ENCODE peak calls at places on chromosome 1, in five cellular contexts. One of them, this sample, is unnamed.

GRCh38 chr1:162670928-162671663 is 38.8 kb downstream of the DDR2 start:
- DNase-seq in neuronal stem cell: no peak
- DNase-seq in H9: no peak
- DNase-seq in trophoblast cell: no peak
- DNase-seq in IMR-90: peak; percentile 77
- DNase-seq in this sample: peak; percentile 60

GRCh38 chr1:90854559-90854958 is 137.5 kb upstream of the BARHL2 start:
- DNase-seq in IMR-90: no peak
- DNase-seq in neuronal stem cell: no peak
- DNase-seq in H9: no peak
- DNase-seq in trophoblast cell: no peak
- DNase-seq in this sample: no peak

GRCh38 chr1:241847540-241847795 is 536 bp upstream of the EXO1 start:
- DNase-seq in IMR-90: no peak
- DNase-seq in trophoblast cell: no peak
- DNase-seq in neuronal stem cell: no peak
- DNase-seq in H9: no peak
- DNase-seq in this sample: no peak

GRCh38 chr1:98034505-98034904 is 113.7 kb upstream of the DPYD start:
- DNase-seq in trophoblast cell: no peak
- DNase-seq in IMR-90: peak; percentile 59
- DNase-seq in neuronal stem cell: no peak
- DNase-seq in H9: no peak
- DNase-seq in this sample: no peak

GRCh38 chr1:222168621-222169020 is 379.3 kb downstream of the HHIPL2 start:
- DNase-seq in trophoblast cell: no peak
- DNase-seq in neuronal stem cell: no peak
- DNase-seq in H9: no peak
- DNase-seq in IMR-90: no peak
- DNase-seq in this sample: no peak

GRCh38 chr1:67596674-67597073 is 88.3 kb upstream of the GADD45A start:
- DNase-seq in trophoblast cell: no peak
- DNase-seq in H9: no peak
- DNase-seq in IMR-90: no peak
- DNase-seq in neuronal stem cell: no peak
- DNase-seq in this sample: no peak

GRCh38 chr1:175072131-175072941 is 4.7 kb downstream of the TNN start:
- DNase-seq in neuronal stem cell: no peak
- DNase-seq in H9: peak; percentile 44
- DNase-seq in trophoblast cell: no peak
- DNase-seq in IMR-90: peak; percentile 74
- DNase-seq in this sample: peak; percentile 50

GRCh38 chr1:77037990-77038389 is 170.7 kb downstream of the ST6GALNAC5 start:
- DNase-seq in IMR-90: no peak
- DNase-seq in trophoblast cell: no peak
- DNase-seq in H9: no peak
- DNase-seq in neuronal stem cell: no peak
- DNase-seq in this sample: no peak

GRCh38 chr1:165645654-165646366 is 14.8 kb downstream of the MGST3 start:
- DNase-seq in neuronal stem cell: no peak
- DNase-seq in trophoblast cell: no peak
- DNase-seq in IMR-90: no peak
- DNase-seq in H9: no peak
- DNase-seq in this sample: no peak

GRCh38 chr1:65990161-65990560 is 197.5 kb downstream of the PDE4B start:
- DNase-seq in H9: no peak
- DNase-seq in trophoblast cell: no peak
- DNase-seq in neuronal stem cell: no peak
- DNase-seq in IMR-90: no peak
- DNase-seq in this sample: no peak

GRCh38 chr1:225465793-225466517 is 38.1 kb upstream of the LBR start:
- DNase-seq in trophoblast cell: no peak
- DNase-seq in neuronal stem cell: no peak
- DNase-seq in H9: no peak
- DNase-seq in IMR-90: no peak
- DNase-seq in this sample: no peak

DNA sequence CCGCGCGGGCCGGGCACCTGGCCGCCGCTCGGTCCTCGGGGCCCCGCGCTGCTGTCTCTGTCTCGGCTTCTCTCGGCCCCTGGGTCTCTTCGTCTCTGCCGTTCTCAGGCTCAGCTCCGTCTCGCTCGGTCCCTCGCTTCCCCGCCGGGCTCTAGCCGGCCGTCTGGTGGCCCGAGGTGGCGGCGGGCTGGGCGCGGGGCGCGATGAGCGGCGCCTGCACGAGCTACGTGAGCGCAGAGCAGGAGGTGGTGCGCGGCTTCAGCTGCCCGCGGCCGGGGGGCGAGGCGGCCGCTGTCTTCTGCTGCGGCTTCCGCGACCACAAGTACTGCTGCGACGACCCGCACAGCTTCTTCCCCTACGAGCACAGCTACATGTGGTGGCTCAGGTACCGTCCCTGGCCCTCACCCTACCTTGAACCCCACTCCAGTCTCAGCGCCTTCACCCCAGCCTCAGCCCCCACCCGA is 355 bp downstream of the SHISAL2A start:
- DNase-seq in IMR-90: no peak
- DNase-seq in H9: peak; percentile 59
- DNase-seq in neuronal stem cell: peak; percentile 31
- DNase-seq in trophoblast cell: no peak
- DNase-seq in this sample: no peak
- H4K91ac ChIP-seq in IMR-90: no peak overlapping the region
- H4K91ac ChIP-seq in H9: no peak overlapping the region
- H4K91ac ChIP-seq in neuronal stem cell: no peak overlapping the region
- H4K91ac ChIP-seq in trophoblast cell: peak overlapping the region; percentile 78
- H4K91ac ChIP-seq in this sample: peak overlapping the region; percentile 18

DNA sequence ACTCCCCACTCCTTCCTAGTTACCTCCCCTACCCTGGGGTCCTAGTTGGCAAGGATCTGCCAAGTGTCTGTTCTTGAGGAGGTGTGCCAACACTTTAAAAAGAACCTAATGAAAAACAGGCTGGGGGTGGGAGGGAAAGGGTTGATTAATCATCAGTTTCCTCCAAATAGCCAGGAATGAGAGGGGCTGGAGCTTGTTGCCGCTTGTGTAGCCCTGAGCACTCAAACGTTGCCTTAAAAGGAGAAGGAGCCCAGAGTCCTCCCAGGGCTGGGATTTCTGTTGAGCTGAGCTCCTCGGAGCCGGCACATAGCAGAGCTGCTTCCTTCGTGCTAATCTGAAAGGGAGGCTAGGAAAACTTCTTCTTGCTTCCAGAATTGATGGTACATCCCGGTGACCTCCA is 15.9 kb downstream of the SHISA4 start:
- DNase-seq in H9: no peak
- DNase-seq in neuronal stem cell: no peak
- DNase-seq in IMR-90: peak; percentile 94
- DNase-seq in trophoblast cell: no peak
- DNase-seq in this sample: peak; percentile 86
- H3K9ac ChIP-seq in H9: no peak overlapping the region
- H3K9ac ChIP-seq in neuronal stem cell: no peak overlapping the region
- H3K9ac ChIP-seq in IMR-90: peak overlapping the region; percentile 89
- H3K9ac ChIP-seq in trophoblast cell: no peak overlapping the region
- H3K9ac ChIP-seq in this sample: peak overlapping the region; percentile 83

DNA sequence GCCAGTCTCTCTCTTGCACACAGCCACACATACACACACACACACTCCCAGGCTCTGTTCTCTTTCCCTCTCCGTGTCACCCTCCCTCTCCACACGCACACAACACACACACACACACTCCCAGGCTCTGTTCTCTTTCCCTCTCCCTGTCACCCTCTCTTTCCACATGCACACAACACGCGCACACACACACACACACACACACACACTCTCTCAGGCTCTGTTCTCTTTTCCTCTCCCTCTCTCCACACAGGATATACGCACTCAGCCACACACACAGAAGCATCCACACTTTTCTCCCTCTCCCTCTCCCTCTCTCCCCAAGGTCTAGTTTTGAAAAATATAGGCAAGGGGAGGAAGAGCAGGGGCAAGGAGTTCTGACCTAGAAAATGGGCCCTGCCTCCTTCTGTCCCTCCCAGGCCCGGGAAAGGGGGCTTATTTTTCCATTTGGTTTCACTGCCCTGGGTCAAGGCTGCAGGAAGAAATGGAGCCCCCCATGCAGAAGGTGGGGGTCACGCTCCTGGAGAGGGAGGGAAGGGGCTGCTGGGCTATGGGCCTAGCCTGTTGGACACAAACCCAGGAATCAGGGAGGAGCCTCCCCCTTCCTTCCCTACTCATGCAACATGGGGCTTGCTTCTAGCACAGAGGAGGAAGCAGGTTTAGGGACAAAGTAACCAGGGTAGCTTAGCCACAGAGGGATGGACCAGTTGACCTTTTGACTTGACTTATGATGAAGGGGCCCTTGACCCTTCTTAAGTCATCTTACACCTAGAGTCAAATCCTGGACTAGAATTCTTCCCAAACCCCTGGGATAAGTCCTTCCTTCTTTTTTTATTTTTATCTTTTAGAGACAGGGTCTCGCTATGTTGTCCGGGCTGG is 70.3 kb upstream of the SSBP3 start:
- DNase-seq in neuronal stem cell: no peak
- DNase-seq in IMR-90: no peak
- DNase-seq in H9: no peak
- DNase-seq in trophoblast cell: no peak
- DNase-seq in this sample: peak; percentile 91
- H4K91ac ChIP-seq in neuronal stem cell: peak overlapping the region; percentile 49
- H4K91ac ChIP-seq in IMR-90: no peak overlapping the region
- H4K91ac ChIP-seq in H9: no peak overlapping the region
- H4K91ac ChIP-seq in trophoblast cell: peak overlapping the region; percentile 6
- H4K91ac ChIP-seq in this sample: peak overlapping the region; percentile 73

DNA sequence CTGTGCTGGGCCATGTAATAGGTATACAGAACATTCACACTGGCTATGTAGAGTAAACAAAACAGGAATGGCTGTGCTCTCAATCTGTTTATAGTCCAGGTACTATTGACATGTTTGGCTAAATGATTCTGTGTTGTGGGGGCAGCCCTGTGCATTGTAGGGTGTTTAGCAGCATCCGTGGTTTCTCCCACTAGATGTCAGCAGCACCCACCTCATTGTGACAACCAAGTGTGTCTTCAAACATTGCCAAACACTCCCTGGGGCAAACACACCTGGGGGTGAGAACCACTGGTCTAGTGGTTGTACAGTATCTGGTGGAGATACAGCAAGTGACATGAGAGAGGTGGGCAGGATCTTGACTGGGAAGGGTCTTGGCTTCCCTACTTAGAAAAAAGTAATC is 80.4 kb upstream of the SPATA6 start:
- DNase-seq in neuronal stem cell: no peak
- DNase-seq in trophoblast cell: no peak
- DNase-seq in H9: peak; percentile 36
- DNase-seq in IMR-90: no peak
- DNase-seq in this sample: no peak
- H3K9ac ChIP-seq in neuronal stem cell: no peak overlapping the region
- H3K9ac ChIP-seq in trophoblast cell: no peak overlapping the region
- H3K9ac ChIP-seq in H9: no peak overlapping the region
- H3K9ac ChIP-seq in IMR-90: no peak overlapping the region
- H3K9ac ChIP-seq in this sample: no peak overlapping the region

GRCh38 chr1:61297887-61298286 is 215.5 kb downstream of the NFIA start:
- DNase-seq in neuronal stem cell: no peak
- DNase-seq in H9: no peak
- DNase-seq in IMR-90: no peak
- DNase-seq in trophoblast cell: no peak
- DNase-seq in this sample: no peak
- H4K91ac ChIP-seq in neuronal stem cell: no peak overlapping the region
- H4K91ac ChIP-seq in H9: no peak overlapping the region
- H4K91ac ChIP-seq in IMR-90: no peak overlapping the region
- H4K91ac ChIP-seq in trophoblast cell: no peak overlapping the region
- H4K91ac ChIP-seq in this sample: no peak overlapping the region

GRCh38 chr1:89834078-89834704 is 13.4 kb downstream of the LRRC8D start:
- DNase-seq in H9: no peak
- DNase-seq in neuronal stem cell: no peak
- DNase-seq in IMR-90: peak; percentile 74
- DNase-seq in trophoblast cell: no peak
- DNase-seq in this sample: no peak
- H3K9ac ChIP-seq in H9: no peak overlapping the region
- H3K9ac ChIP-seq in neuronal stem cell: no peak overlapping the region
- H3K9ac ChIP-seq in IMR-90: no peak overlapping the region
- H3K9ac ChIP-seq in trophoblast cell: no peak overlapping the region
- H3K9ac ChIP-seq in this sample: no peak overlapping the region

DNA sequence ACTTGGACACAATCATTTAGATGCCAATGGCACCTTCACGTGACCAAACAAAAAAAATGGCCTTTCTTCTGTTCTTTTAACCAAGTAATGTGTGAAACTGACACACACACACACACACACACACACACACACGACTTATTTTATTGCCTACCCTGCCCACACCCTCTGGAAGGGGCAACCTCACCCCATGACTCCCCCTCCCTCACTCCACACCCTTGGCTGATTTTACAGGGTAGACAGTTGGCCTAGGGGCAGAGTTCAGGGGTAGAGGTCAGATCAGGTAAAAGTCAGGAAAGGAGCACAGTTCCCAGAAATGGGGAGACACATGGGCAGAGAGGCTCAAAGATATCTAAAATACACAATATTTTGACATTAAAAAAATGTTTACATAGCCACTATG is 144.8 kb upstream of the GJB5 start:
- DNase-seq in neuronal stem cell: no peak
- DNase-seq in H9: no peak
- DNase-seq in trophoblast cell: no peak
- DNase-seq in IMR-90: no peak
- DNase-seq in this sample: no peak
- H4K91ac ChIP-seq in neuronal stem cell: no peak overlapping the region
- H4K91ac ChIP-seq in H9: no peak overlapping the region
- H4K91ac ChIP-seq in trophoblast cell: no peak overlapping the region
- H4K91ac ChIP-seq in IMR-90: no peak overlapping the region
- H4K91ac ChIP-seq in this sample: no peak overlapping the region

DNA sequence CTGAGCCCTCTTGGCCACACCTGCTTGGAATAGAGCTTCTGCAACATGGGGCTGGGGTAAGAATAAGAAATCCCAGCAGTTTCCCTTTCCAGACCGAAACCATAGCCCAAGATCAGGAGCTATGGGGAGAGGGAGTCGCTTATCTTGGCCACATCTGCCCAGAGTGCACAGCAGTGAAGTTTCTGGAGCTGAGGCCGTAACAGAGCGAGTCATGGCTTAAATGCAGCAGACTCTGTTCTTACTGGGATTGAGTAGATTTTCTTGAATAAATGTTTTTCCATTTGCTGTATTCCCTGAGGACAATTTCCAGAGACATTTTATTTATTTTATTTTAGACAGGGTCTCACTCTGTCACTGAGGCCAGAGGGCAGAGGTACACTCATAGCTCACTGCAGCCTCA is 33.5 kb downstream of the CFAP57 start:
- DNase-seq in trophoblast cell: no peak
- DNase-seq in neuronal stem cell: no peak
- DNase-seq in IMR-90: peak; percentile 64
- DNase-seq in H9: no peak
- DNase-seq in this sample: peak; percentile 69
- H3K9ac ChIP-seq in trophoblast cell: no peak overlapping the region
- H3K9ac ChIP-seq in neuronal stem cell: no peak overlapping the region
- H3K9ac ChIP-seq in IMR-90: no peak overlapping the region
- H3K9ac ChIP-seq in H9: no peak overlapping the region
- H3K9ac ChIP-seq in this sample: no peak overlapping the region

This sample was measured in mesenchymal stem cell.